ENCODE peak calls at places on chromosomes 16 and 17, in eight cellular contexts. B is PC-9; D is heart right ventricle; O is CD4-positive, alpha-beta T cell; N is GM13977; E is CD8-positive, alpha-beta T cell; R is ovary; W is nephron progenitor cell. M is an unnamed sample.

GRCh38 chr16:69083306-69083941 is 22.0 kb upstream of the HAS3 start:
- DNase-seq in B (no peak), D (no peak), O (no peak), N (no peak), E (no peak), R (no peak), W (no peak), M (no peak)

GRCh38 chr17:48576479-48577309 is 1.5 kb downstream of the HOXB4 start:
- DNase-seq in B (no peak), D (no peak), O (no peak), N (no peak), E (no peak), R (no peak), W (peak), M (no peak)

GRCh38 chr17:36188891-36189306 is 7.7 kb downstream of the CCL3L1 start:
- DNase-seq in B (no peak), D (peak), O (no peak), N (peak), E (no peak), R (no peak), W (no peak), M (no peak)

GRCh38 chr16:60166111-60166510 is 1432.0 kb upstream of the GOT2 start:
- DNase-seq in B (no peak), D (no peak), O (no peak), N (no peak), E (no peak), R (no peak), W (no peak), M (no peak)

GRCh38 chr16:51326131-51326856 is 175.2 kb upstream of the SALL1 start:
- DNase-seq in B (no peak), D (no peak), O (no peak), N (no peak), E (no peak), R (no peak), W (no peak), M (no peak)

GRCh38 chr16:19304670-19305240 is 19.2 kb downstream of the CLEC19A start:
- DNase-seq in B (peak), D (no peak), O (no peak), N (no peak), E (no peak), R (no peak), W (no peak), M (no peak)

GRCh38 chr17:17590141-17590735 is 1.3 kb downstream of the PEMT start:
- DNase-seq in B (no peak), D (no peak), O (no peak), N (no peak), E (no peak), R (no peak), W (no peak), M (no peak)

GRCh38 chr16:29811170-29811895 is 660 bp upstream of the PRRT2 start:
- DNase-seq in B (peak), D (peak), O (peak), N (peak), E (peak), R (peak), W (peak), M (peak)

GRCh38 chr17:31052187-31052889 is 42.4 kb upstream of the NF1 start:
- DNase-seq in B (peak), D (peak), O (no peak), N (no peak), E (no peak), R (no peak), W (no peak), M (no peak)

GRCh38 chr17:44113382-44113781 is 10.1 kb downstream of the HDAC5 start:
- DNase-seq in B (no peak), D (no peak), O (no peak), N (no peak), E (no peak), R (no peak), W (no peak), M (no peak)

GRCh38 chr17:81101614-81102306 is 63.5 kb upstream of the PVALEF start:
- DNase-seq in B (peak), D (peak), O (peak), N (peak), E (peak), R (peak), W (peak), M (peak)

GRCh38 chr17:41811549-41812175 is at the start of gene P3H4:
- DNase-seq in B (peak), D (peak), O (peak), N (peak), E (peak), R (peak), W (peak), M (peak)

GRCh38 chr17:29617481-29618271 is 5.0 kb downstream of the CORO6 start:
- DNase-seq in B (no peak), D (no peak), O (peak), N (peak), E (peak), R (no peak), W (peak), M (peak)

GRCh38 chr16:6797223-6797622 is 535.4 kb upstream of the RBFOX1 start:
- DNase-seq in B (no peak), D (no peak), O (no peak), N (no peak), E (no peak), R (no peak), W (no peak), M (no peak)

GRCh38 chr16:58970775-58971174 is 236.7 kb upstream of the GOT2 start:
- DNase-seq in B (no peak), D (no peak), O (no peak), N (no peak), E (no peak), R (no peak), W (no peak), M (no peak)

GRCh38 chr17:45584092-45585036 is 93.8 kb upstream of the PLEKHM1 start:
- DNase-seq in B (peak), D (peak), O (peak), N (peak), E (peak), R (peak), W (peak), M (peak)

GRCh38 chr17:11264183-11264871 is 23.3 kb downstream of the SHISA6 start:
- DNase-seq in B (no peak), D (no peak), O (no peak), N (no peak), E (no peak), R (no peak), W (no peak), M (no peak)

GRCh38 chr17:76193616-76194015 is 46.7 kb downstream of the RNF157 start:
- DNase-seq in B (no peak), D (no peak), O (peak), N (no peak), E (no peak), R (no peak), W (no peak), M (no peak)

GRCh38 chr17:69430488-69430887 is 16.0 kb downstream of the MAP2K6 start:
- DNase-seq in B (no peak), D (no peak), O (no peak), N (no peak), E (no peak), R (no peak), W (no peak), M (no peak)

GRCh38 chr16:51164167-51164566 is 13.1 kb upstream of the SALL1 start:
- DNase-seq in B (no peak), D (no peak), O (no peak), N (no peak), E (no peak), R (no peak), W (no peak), M (no peak)

GRCh38 chr17:81735181-81736102 is 23.4 kb downstream of the SLC25A10 start:
- DNase-seq in B (peak), D (no peak), O (no peak), N (peak), E (no peak), R (no peak), W (no peak), M (peak)

GRCh38 chr16:14500791-14501190 is 129.3 kb downstream of the PARN start:
- DNase-seq in B (no peak), D (no peak), O (no peak), N (no peak), E (no peak), R (no peak), W (no peak), M (no peak)

GRCh38 chr17:76497979-76498885 is 3.0 kb downstream of the RHBDF2 start:
- DNase-seq in B (no peak), D (peak), O (no peak), N (no peak), E (no peak), R (peak), W (peak), M (no peak)

GRCh38 chr17:77291591-77292386 is 151.0 kb downstream of the SEC14L1 start:
- DNase-seq in B (no peak), D (no peak), O (no peak), N (no peak), E (no peak), R (no peak), W (no peak), M (no peak)

GRCh38 chr16:58462997-58463891 is 36.7 kb upstream of the NDRG4 start:
- DNase-seq in B (no peak), D (peak), O (no peak), N (peak), E (no peak), R (no peak), W (peak), M (peak)

GRCh38 chr17:13813347-13814240 is 211.9 kb upstream of the HS3ST3A1 start:
- DNase-seq in B (no peak), D (no peak), O (no peak), N (no peak), E (no peak), R (peak), W (no peak), M (no peak)

GRCh38 chr17:1228752-1229353 is 41.4 kb upstream of the BHLHA9 start:
- DNase-seq in B (no peak), D (no peak), O (no peak), N (peak), E (no peak), R (no peak), W (peak), M (peak)

GRCh38 chr16:78684040-78684611 is 584.7 kb downstream of the WWOX start:
- DNase-seq in B (peak), D (peak), O (no peak), N (no peak), E (no peak), R (peak), W (no peak), M (no peak)

GRCh38 chr17:38585805-38586529 is 19.8 kb downstream of the SRCIN1 start:
- DNase-seq in B (no peak), D (no peak), O (no peak), N (no peak), E (no peak), R (no peak), W (no peak), M (no peak)

GRCh38 chr16:11248133-11248532 is 7.9 kb downstream of the SOCS1 start:
- DNase-seq in B (no peak), D (no peak), O (no peak), N (no peak), E (no peak), R (no peak), W (no peak), M (no peak)

GRCh38 chr16:72664122-72664479 is 383.8 kb downstream of the ZFHX3 start:
- DNase-seq in B (no peak), D (no peak), O (no peak), N (no peak), E (no peak), R (no peak), W (no peak), M (no peak)

GRCh38 chr16:89375686-89376085 is 114.7 kb downstream of the ANKRD11 start:
- DNase-seq in B (no peak), D (no peak), O (no peak), N (no peak), E (no peak), R (no peak), W (no peak), M (no peak)

GRCh38 chr16:89373355-89374110 is 116.8 kb downstream of the ANKRD11 start:
- DNase-seq in B (no peak), D (peak), O (no peak), N (no peak), E (no peak), R (peak), W (no peak), M (no peak)

GRCh38 chr16:89371968-89372634 is 118.3 kb downstream of the ANKRD11 start:
- DNase-seq in B (no peak), D (no peak), O (no peak), N (no peak), E (no peak), R (no peak), W (no peak), M (no peak)

GRCh38 chr16:89375021-89375420 is 115.3 kb downstream of the ANKRD11 start:
- DNase-seq in B (no peak), D (no peak), O (no peak), N (peak), E (no peak), R (no peak), W (no peak), M (no peak)

GRCh38 chr16:89374393-89374948 is 115.9 kb downstream of the ANKRD11 start:
- DNase-seq in B (no peak), D (peak), O (no peak), N (no peak), E (no peak), R (no peak), W (peak), M (no peak)
- TF ChIP-seq CTCF in B (no peak), D (no peak), O (no peak), N (no peak), E (no peak), R (no peak), W (no peak), M (no peak)

DNA sequence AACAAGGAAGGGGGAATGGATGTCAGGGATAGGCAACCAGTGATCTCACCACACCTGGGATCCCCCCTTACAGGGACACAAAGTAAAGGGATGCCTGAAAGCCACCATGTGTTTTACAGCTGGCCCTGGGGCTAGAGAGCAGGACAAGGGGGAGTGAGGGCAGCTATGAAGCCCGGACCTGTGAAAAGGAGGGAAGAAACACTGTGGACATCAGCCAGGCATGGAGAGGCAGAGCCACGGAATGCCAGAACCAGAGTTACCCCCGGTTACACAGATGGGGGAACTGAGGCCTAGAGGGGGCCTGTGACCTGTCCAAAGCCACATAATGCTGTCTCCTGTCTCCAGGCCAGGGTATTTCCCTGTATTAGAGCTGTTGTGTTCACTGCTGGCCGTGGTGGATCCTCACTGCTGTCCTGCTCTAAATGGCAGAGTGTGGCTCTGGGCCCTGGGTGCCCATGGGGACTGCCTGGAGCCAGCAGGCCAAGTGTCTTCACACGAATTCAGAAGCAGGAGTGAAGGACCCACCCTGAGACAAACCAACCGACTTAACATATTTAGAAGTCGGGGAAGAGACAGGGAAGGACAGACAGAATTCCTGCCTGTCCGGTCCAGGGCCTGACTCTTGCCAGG is 29.7 kb upstream of the ITGA3 start:
- DNase-seq in B (no peak), D (no peak), O (no peak), N (no peak), E (no peak), R (no peak), W (no peak), M (no peak)
- TF ChIP-seq CTCF in B (no peak), D (no peak), O (no peak), N (no peak), E (no peak), R (no peak), W (no peak), M (no peak)

DNA sequence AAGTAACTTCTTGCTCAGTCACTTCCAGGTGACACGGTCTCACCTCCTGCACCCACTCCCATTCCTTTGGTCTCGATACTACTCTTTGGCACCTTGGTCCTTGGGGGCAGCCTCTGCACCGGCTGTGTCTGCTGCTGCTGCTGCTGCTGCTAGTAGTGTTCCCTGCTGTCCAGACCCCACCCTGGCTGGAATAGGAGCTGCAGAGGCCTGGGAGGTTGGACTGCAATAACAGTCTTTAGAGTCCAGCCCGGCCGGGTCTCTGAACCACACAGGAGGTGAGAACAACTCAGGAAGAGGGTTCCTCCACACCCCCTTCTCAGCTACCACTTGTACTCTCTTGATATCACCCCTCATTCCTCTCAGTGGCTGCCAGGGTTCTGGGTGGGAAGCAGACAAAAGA is 231.1 kb upstream of the NLRP1 start:
- DNase-seq in B (no peak), D (no peak), O (no peak), N (no peak), E (no peak), R (no peak), W (no peak), M (no peak)
- TF ChIP-seq CTCF in B (no peak), D (no peak), O (no peak), N (no peak), E (no peak), R (no peak), W (no peak), M (no peak)

DNA sequence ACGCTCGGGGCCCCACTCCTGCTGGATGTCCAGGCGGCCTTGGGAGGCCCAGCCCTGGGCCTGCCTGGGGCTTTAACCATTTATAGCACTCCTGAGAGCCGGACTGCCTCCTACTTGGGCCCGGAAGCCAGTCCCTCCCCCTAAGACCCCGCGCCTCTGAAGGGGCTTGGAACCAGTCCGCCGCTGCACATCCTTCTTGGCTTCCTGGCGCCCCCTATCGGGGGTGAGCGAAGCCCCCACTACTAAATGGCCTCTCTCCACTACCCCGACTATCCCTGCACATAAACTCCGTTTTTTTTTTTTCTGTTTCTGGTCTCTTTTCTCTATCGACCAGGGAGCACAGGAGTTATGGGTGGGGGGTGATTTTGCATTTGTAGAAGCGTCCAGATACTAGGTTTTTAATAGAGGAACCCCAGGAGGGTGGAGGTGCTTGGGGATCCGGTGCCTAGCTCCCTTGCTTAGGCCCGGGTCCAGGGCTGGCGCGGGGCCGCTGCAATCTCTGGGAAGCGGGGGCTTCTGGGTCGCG is 633 bp upstream of the NOL3 start:
- DNase-seq in B (no peak), D (no peak), O (no peak), N (no peak), E (no peak), R (peak), W (peak), M (no peak)
- TF ChIP-seq CTCF in B (peak), D (peak), O (peak), N (peak), E (peak), R (peak), W (peak), M (peak)

M was measured in GM10248.